ENCODE peak calls at places on chromosomes 13 and 19, in seven cellular contexts. U, V, L, Q, T, C and W are unnamed samples.

GRCh38 chr19:38596057-38596981 is 21.4 kb downstream of the MAP4K1 start:
- DNase-seq in U (no peak), C (peak; percentile 4), V (peak; percentile 71), T (peak; percentile 98), L (no peak), Q (peak; percentile 85), W (peak; percentile 59)

GRCh38 chr19:55538132-55538531 is 1.2 kb upstream of the SBK2 start:
- DNase-seq in V (no peak), C (no peak), L (no peak), Q (no peak), T (peak; percentile 49), U (no peak), W (peak; percentile 77)

GRCh38 chr19:4877753-4878490 is 10.5 kb upstream of the PLIN3 start:
- DNase-seq in C (no peak), Q (no peak), V (no peak), T (peak; percentile 27), U (no peak), L (no peak), W (peak; percentile 90)

GRCh38 chr19:43439183-43440063 is 24.7 kb downstream of the TEX101 start:
- DNase-seq in T (no peak), Q (no peak), C (no peak), L (peak; percentile 35), V (peak; percentile 38), U (no peak), W (no peak)

GRCh38 chr19:47778954-47779351 is 450 bp downstream of the SELENOW start:
- DNase-seq in V (no peak), L (no peak), U (no peak), Q (no peak), T (no peak), C (peak; percentile 22), W (peak; percentile 82)

GRCh38 chr19:28644261-28644660 is 568.7 kb downstream of the UQCRFS1 start:
- DNase-seq in T (no peak), L (no peak), Q (no peak), U (no peak), C (peak; percentile 1), V (no peak), W (no peak)

GRCh38 chr13:28357846-28358496 is 137.0 kb downstream of the FLT1 start:
- DNase-seq in L (no peak), T (no peak), C (peak; percentile 68), U (no peak), V (no peak), Q (no peak), W (no peak)

GRCh38 chr19:46898731-46899130 is 37.9 kb downstream of the ARHGAP35 start:
- DNase-seq in T (peak; percentile 33), L (peak; percentile 33), C (peak; percentile 41), U (peak; percentile 76), V (no peak), Q (no peak), W (peak; percentile 89)

GRCh38 chr19:10565028-10565566 is 713 bp downstream of the KRI1 start:
- DNase-seq in U (peak; percentile 21), C (peak; percentile 60), V (no peak), T (peak; percentile 75), Q (peak; percentile 41), L (peak; percentile 32), W (peak; percentile 98)

GRCh38 chr13:24149306-24150032 is 11.1 kb upstream of the SPATA13 start:
- DNase-seq in T (no peak), C (no peak), V (no peak), U (no peak), L (peak; percentile 56), Q (no peak), W (peak; percentile 75)
- H3K4me2 ChIP-seq in T (no peak overlapping the region), C (no peak overlapping the region), V (peak overlapping the region; percentile 85), U (peak overlapping the region; percentile 47), L (peak overlapping the region; percentile 4), Q (no peak overlapping the region), W (peak overlapping the region; percentile 35)

DNA sequence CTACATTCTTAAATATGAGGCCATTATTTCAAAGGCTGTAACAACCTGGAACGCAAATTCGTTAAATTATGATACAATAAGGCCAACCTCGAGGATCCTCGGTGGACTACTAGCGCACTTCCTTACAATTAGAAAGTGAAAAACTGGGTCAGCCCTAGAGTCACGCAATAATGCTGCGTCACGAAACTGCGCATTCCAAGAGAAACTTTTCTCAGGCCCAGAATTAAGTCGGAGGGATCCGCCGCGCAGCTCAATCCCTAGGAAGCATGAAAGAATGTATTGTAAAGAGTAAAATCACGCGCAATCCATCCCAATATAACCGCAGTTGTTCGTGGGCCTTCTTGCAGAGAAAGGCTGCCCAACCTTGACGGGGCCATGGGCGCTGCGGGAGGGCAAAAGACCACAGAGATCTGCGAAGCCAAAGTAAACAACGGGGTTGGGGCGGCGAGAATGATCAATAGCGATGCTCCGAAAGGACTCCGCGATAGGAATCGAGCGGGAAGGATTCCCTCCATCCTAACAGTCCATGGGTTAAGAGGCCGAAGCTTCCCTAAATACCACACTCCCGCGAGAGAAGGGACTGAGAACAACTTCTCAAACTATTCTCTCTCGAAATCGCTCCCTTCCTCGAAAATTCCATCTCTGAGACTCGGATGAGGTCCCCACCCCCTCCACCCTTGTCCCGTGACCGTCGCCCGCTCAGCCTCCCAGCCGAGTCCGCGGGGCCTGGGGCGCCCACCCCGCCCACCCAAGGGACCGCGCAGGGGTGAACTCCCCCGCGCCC is 564 bp downstream of the SPART start:
- DNase-seq in T (peak; percentile 86), L (peak; percentile 93), Q (peak; percentile 58), V (no peak), U (peak; percentile 92), C (peak; percentile 95), W (peak; percentile 62)
- H3K4me2 ChIP-seq in T (peak overlapping the region; percentile 81), L (peak overlapping the region; percentile 99), Q (peak overlapping the region; percentile 55), V (no peak overlapping the region), U (peak overlapping the region; percentile 88), C (peak overlapping the region; percentile 20), W (peak overlapping the region; percentile 96)

GRCh38 chr13:107742544-107742943 is 472.8 kb downstream of the LIG4 start:
- DNase-seq in Q (no peak), C (peak; percentile 47), T (no peak), V (no peak), L (no peak), U (no peak), W (no peak)

GRCh38 chr13:107743983-107744382 is 471.4 kb downstream of the LIG4 start:
- DNase-seq in T (no peak), C (peak; percentile 80), L (peak; percentile 70), V (no peak), U (peak; percentile 84), Q (no peak), W (no peak)

GRCh38 chr13:107743523-107743922 is 471.8 kb downstream of the LIG4 start:
- DNase-seq in V (no peak), C (peak; percentile 74), Q (no peak), L (no peak), U (peak; percentile 57), T (no peak), W (no peak)

DNA sequence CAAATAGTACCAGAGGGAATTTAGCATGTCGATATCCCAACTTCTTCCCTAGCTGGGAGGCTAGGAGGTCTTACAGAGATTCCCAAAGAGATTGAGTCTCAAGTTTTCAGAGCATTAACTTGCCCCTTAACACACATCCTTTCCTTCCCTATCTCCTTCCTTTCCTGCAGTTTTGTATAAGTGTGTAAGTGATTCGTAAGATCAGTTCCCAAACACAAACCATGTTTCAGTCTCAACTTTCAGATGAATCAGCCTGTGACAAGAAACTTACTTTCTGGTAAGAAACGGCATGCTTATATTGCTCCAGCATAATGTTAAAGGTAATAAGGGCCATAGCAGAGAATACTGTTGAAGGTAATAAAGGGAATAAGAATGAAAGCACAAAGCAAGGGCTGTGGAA is 472.2 kb downstream of the LIG4 start:
- DNase-seq in Q (no peak), U (peak; percentile 77), L (no peak), T (no peak), V (no peak), C (peak; percentile 56), W (no peak)
- H3K4me2 ChIP-seq in Q (no peak overlapping the region), U (peak overlapping the region; percentile 81), L (no peak overlapping the region), T (no peak overlapping the region), V (no peak overlapping the region), C (no peak overlapping the region), W (peak overlapping the region; percentile 46)

GRCh38 chr13:51858433-51859247 is 3.1 kb upstream of the CCDC70 start:
- DNase-seq in V (no peak), Q (no peak), U (no peak), L (no peak), T (peak; percentile 38), C (no peak), W (no peak)
- H3K4me2 ChIP-seq in V (no peak overlapping the region), Q (no peak overlapping the region), U (no peak overlapping the region), L (no peak overlapping the region), T (peak overlapping the region; percentile 42), C (no peak overlapping the region), W (no peak overlapping the region)

GRCh38 chr13:106291006-106291405 is 244.5 kb downstream of the EFNB2 start:
- DNase-seq in Q (no peak), C (peak; percentile 60), U (peak; percentile 76), T (no peak), L (peak; percentile 34), V (no peak), W (no peak)

GRCh38 chr13:106296723-106297122 is 238.7 kb downstream of the EFNB2 start:
- DNase-seq in T (no peak), U (no peak), Q (no peak), C (no peak), V (no peak), L (peak; percentile 6), W (no peak)

GRCh38 chr13:106297283-106297682 is 238.2 kb downstream of the EFNB2 start:
- DNase-seq in L (no peak), Q (no peak), U (no peak), V (no peak), C (no peak), T (no peak), W (no peak)

GRCh38 chr13:106299616-106300015 is 235.8 kb downstream of the EFNB2 start:
- DNase-seq in Q (no peak), U (no peak), C (no peak), L (peak; percentile 62), V (no peak), T (no peak), W (no peak)

GRCh38 chr13:106295971-106296370 is 239.5 kb downstream of the EFNB2 start:
- DNase-seq in U (no peak), Q (no peak), C (no peak), T (no peak), L (no peak), V (no peak), W (no peak)
- H3K4me2 ChIP-seq in U (no peak overlapping the region), Q (no peak overlapping the region), C (no peak overlapping the region), T (no peak overlapping the region), L (no peak overlapping the region), V (no peak overlapping the region), W (no peak overlapping the region)

GRCh38 chr13:25130944-25131343 is 35.0 kb downstream of the PABPC3 start:
- DNase-seq in Q (no peak), C (no peak), U (no peak), L (no peak), T (no peak), V (no peak), W (no peak)

GRCh38 chr13:25135896-25136295 is 36.2 kb downstream of the AMER2 start:
- DNase-seq in U (no peak), L (no peak), Q (no peak), T (no peak), V (no peak), C (no peak), W (no peak)

GRCh38 chr13:25132984-25133383 is 37.0 kb downstream of the PABPC3 start:
- DNase-seq in Q (no peak), V (no peak), U (no peak), T (no peak), C (no peak), L (no peak), W (no peak)

GRCh38 chr13:25136872-25137623 is 35.0 kb downstream of the AMER2 start:
- DNase-seq in Q (no peak), V (no peak), U (no peak), T (peak; percentile 73), C (no peak), L (no peak), W (no peak)

GRCh38 chr13:25132021-25132420 is 36.1 kb downstream of the PABPC3 start:
- DNase-seq in T (peak; percentile 36), L (no peak), Q (no peak), V (no peak), U (no peak), C (no peak), W (no peak)
- H3K4me2 ChIP-seq in T (peak overlapping the region; percentile 45), L (no peak overlapping the region), Q (no peak overlapping the region), V (no peak overlapping the region), U (no peak overlapping the region), C (no peak overlapping the region), W (no peak overlapping the region)